ENCODE peak calls at places on chromosomes 3 and 15, in five cellular contexts. T, M, V, B and G are unnamed samples.

GRCh38 chr15:85414495-85414894 is 34.1 kb downstream of the AKAP13 start:
- DNase-seq in M (peak), B (no peak), T (peak), V (no peak), G (no peak)

GRCh38 chr15:54619180-54619579 is 577.6 kb downstream of the RSL24D1 start:
- DNase-seq in B (no peak), M (no peak), V (no peak), T (no peak), G (no peak)

GRCh38 chr3:123464211-123464610 is 15.3 kb upstream of the ADCY5 start:
- DNase-seq in T (no peak), B (no peak), V (no peak), M (no peak), G (no peak)

GRCh38 chr3:57743511-57743910 is 12.6 kb upstream of the SLMAP start:
- DNase-seq in M (no peak), B (no peak), T (no peak), V (no peak), G (no peak)

GRCh38 chr3:31105438-31106077 is 211.1 kb upstream of the GADL1 start:
- DNase-seq in M (peak), V (no peak), B (no peak), T (no peak), G (peak)

GRCh38 chr3:50257990-50258389 is 11.0 kb upstream of the SEMA3B start:
- DNase-seq in B (no peak), M (no peak), T (no peak), V (no peak), G (no peak)

GRCh38 chr15:42130246-42130986 is 26.0 kb downstream of the PLA2G4F start:
- DNase-seq in V (no peak), T (no peak), B (no peak), M (no peak), G (no peak)

GRCh38 chr3:183515968-183516851 is 39.3 kb downstream of the KLHL6 start:
- DNase-seq in M (no peak), T (peak), V (peak), B (peak), G (no peak)

GRCh38 chr15:52143862-52144261 is 31.3 kb upstream of the BCL2L10 start:
- DNase-seq in B (no peak), T (no peak), V (no peak), M (peak), G (no peak)

GRCh38 chr3:69120879-69121464 is 1.4 kb downstream of the LMOD3 start:
- DNase-seq in M (peak), T (peak), B (peak), V (peak), G (peak)

GRCh38 chr3:173066044-173066679 is 74.9 kb downstream of the SPATA16 start:
- DNase-seq in M (no peak), B (no peak), T (no peak), V (no peak), G (no peak)

GRCh38 chr3:111668912-111669488 is 73.9 kb upstream of the ZBED2 start:
- DNase-seq in M (peak), V (peak), T (peak), B (no peak), G (peak)

GRCh38 chr3:39733804-39734203 is 75.6 kb upstream of the MYRIP start:
- DNase-seq in V (no peak), M (no peak), B (no peak), T (no peak), G (no peak)

GRCh38 chr15:77630956-77631789 is 1.5 kb downstream of the LINGO1 start:
- DNase-seq in M (no peak), T (peak), B (peak), V (no peak), G (no peak)

GRCh38 chr3:57959407-57960173 is 48.6 kb upstream of the FLNB start:
- DNase-seq in T (no peak), V (no peak), M (peak), B (no peak), G (no peak)

GRCh38 chr3:122315619-122316018 is 9.4 kb upstream of the CSTA start:
- DNase-seq in M (no peak), V (no peak), T (no peak), B (no peak), G (no peak)
- TF ChIP-seq CTCF in M (no peak), V (peak), T (no peak), B (no peak), G (no peak)

GRCh38 chr3:154244644-154245043 is 79.6 kb downstream of the DHX36 start:
- DNase-seq in M (peak), V (no peak), B (no peak), T (no peak), G (no peak)
- TF ChIP-seq CTCF in M (no peak), V (no peak), B (no peak), T (no peak), G (no peak)

DNA sequence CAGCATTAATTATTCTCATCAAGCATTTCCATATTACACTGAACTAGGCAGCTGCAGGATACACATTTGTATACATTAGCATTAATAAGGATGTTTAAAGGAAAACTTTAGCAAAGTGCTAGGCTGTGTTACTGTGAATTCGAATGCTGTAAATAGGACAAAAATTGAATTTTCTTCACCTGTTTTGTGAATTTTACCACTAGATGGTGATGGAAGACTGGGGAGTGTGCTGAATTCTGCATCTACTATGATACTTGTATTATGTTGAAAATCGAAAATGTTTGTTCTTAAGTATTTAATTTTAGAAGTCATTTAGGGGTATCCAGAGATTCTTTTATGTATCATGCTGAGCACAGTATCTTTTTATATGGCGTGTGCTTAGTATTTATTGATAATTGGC is 12.3 kb upstream of the P2RY14 start:
- DNase-seq in M (no peak), T (no peak), V (no peak), B (no peak), G (no peak)
- TF ChIP-seq CTCF in M (peak), T (no peak), V (peak), B (peak), G (no peak)

GRCh38 chr15:97747342-97747741 is 213.2 kb upstream of the ARRDC4 start:
- DNase-seq in V (no peak), T (no peak), M (no peak), B (no peak), G (no peak)

GRCh38 chr15:97750071-97750470 is 210.4 kb upstream of the ARRDC4 start:
- DNase-seq in B (no peak), M (no peak), V (no peak), T (no peak), G (no peak)

GRCh38 chr15:97745481-97746071 is 214.9 kb upstream of the ARRDC4 start:
- DNase-seq in T (peak), V (peak), B (peak), M (peak), G (peak)

GRCh38 chr15:97748576-97748975 is 211.9 kb upstream of the ARRDC4 start:
- DNase-seq in B (no peak), M (no peak), V (no peak), T (no peak), G (no peak)
- TF ChIP-seq CTCF in B (no peak), M (no peak), V (no peak), T (no peak), G (no peak)

GRCh38 chr3:161449784-161450183 is 46.8 kb upstream of the OTOL1 start:
- DNase-seq in V (no peak), M (no peak), B (no peak), T (no peak), G (no peak)
- TF ChIP-seq CTCF in V (no peak), M (no peak), B (no peak), T (no peak), G (no peak)

GRCh38 chr3:43641306-43642114 is 19.7 kb upstream of the ANO10 start:
- DNase-seq in V (no peak), T (no peak), M (no peak), B (no peak), G (peak)

GRCh38 chr3:43644443-43644842 is 22.6 kb upstream of the ANO10 start:
- DNase-seq in V (no peak), T (no peak), B (no peak), M (no peak), G (no peak)

GRCh38 chr3:43632986-43633385 is 11.2 kb upstream of the ANO10 start:
- DNase-seq in M (no peak), T (no peak), V (no peak), B (no peak), G (no peak)

GRCh38 chr3:43637702-43638101 is 15.9 kb upstream of the ANO10 start:
- DNase-seq in V (no peak), B (no peak), M (no peak), T (no peak), G (no peak)

GRCh38 chr3:43638594-43639447 is 17.0 kb upstream of the ANO10 start:
- DNase-seq in B (peak), T (peak), M (peak), V (peak), G (peak)
- TF ChIP-seq CTCF in B (peak), T (peak), M (peak), V (peak), G (peak)

DNA sequence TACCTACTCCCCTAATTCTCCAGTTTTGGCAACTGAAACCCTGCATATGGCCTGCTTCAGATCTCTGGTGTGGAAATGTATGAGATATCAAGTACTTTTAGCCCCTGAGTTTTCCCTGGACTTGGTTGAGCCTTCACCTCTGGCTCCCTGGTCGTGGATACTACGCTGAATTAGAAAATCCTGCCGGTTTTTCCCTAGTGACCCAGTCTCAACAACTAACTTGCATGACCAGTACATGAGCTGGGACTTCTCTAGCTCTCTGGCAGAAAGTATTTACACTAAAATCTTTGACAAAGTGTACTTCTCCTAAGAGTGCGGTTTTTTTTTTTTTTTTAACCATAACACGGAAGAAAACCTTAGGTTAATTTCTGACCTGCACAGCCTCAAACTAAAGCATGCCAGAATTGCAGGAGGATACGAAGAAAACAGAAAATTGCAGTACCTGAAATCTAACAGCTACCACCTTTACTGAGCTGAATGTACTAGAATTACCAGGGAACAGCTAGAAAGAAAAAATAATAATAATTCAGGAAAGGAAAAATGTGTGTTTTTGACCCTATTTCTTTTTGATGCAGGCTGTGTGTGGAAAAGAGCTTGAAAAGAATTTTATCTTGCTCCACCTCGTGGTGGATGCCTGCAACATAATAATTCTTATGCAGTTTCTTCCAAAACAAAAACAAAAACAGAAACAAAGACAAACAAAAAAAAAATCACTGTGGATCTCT is 165.6 kb downstream of the GMNC start:
- DNase-seq in T (peak), M (no peak), B (no peak), V (peak), G (no peak)
- TF ChIP-seq CTCF in T (no peak), M (peak), B (peak), V (peak), G (peak)